ENCODE peak calls at places on chromosome 9, in seven cellular contexts. One of them, this sample, is unnamed.

GRCh38 chr9:126468141-126468825 is 141.7 kb downstream of the MVB12B start:
- DNase-seq in mesenchymal stem cell: no peak
- DNase-seq in lung: no peak
- DNase-seq in tibial artery: no peak
- DNase-seq in NT2/D1: no peak
- DNase-seq in SJSA1: no peak
- DNase-seq in CD8-positive, alpha-beta T cell: no peak
- DNase-seq in this sample: no peak

GRCh38 chr9:65403721-65404120 is 118.7 kb upstream of the FOXD4L5 start:
- DNase-seq in mesenchymal stem cell: no peak
- DNase-seq in lung: no peak
- DNase-seq in tibial artery: no peak
- DNase-seq in NT2/D1: no peak
- DNase-seq in SJSA1: no peak
- DNase-seq in CD8-positive, alpha-beta T cell: no peak
- DNase-seq in this sample: no peak

GRCh38 chr9:129161534-129161837 is 16.6 kb downstream of the IER5L start:
- DNase-seq in mesenchymal stem cell: no peak
- DNase-seq in lung: no peak
- DNase-seq in tibial artery: no peak
- DNase-seq in NT2/D1: no peak
- DNase-seq in SJSA1: no peak
- DNase-seq in CD8-positive, alpha-beta T cell: no peak
- DNase-seq in this sample: no peak

GRCh38 chr9:110582156-110582555 is 2.6 kb upstream of the SVEP1 start:
- DNase-seq in mesenchymal stem cell: peak; percentile 54
- DNase-seq in lung: no peak
- DNase-seq in tibial artery: no peak
- DNase-seq in NT2/D1: no peak
- DNase-seq in SJSA1: no peak
- DNase-seq in CD8-positive, alpha-beta T cell: no peak
- DNase-seq in this sample: peak; percentile 26

GRCh38 chr9:749712-750111 is 91.8 kb upstream of the DMRT1 start:
- DNase-seq in mesenchymal stem cell: no peak
- DNase-seq in lung: no peak
- DNase-seq in tibial artery: no peak
- DNase-seq in NT2/D1: no peak
- DNase-seq in SJSA1: no peak
- DNase-seq in CD8-positive, alpha-beta T cell: no peak
- DNase-seq in this sample: no peak

GRCh38 chr9:133346021-133346713 is 1.8 kb downstream of the MED22 start:
- DNase-seq in mesenchymal stem cell: no peak
- DNase-seq in lung: no peak
- DNase-seq in tibial artery: no peak
- DNase-seq in NT2/D1: no peak
- DNase-seq in SJSA1: no peak
- DNase-seq in CD8-positive, alpha-beta T cell: no peak
- DNase-seq in this sample: no peak

GRCh38 chr9:85995612-85996011 is 54.7 kb downstream of the NAA35 start:
- DNase-seq in mesenchymal stem cell: no peak
- DNase-seq in lung: no peak
- DNase-seq in tibial artery: no peak
- DNase-seq in NT2/D1: no peak
- DNase-seq in SJSA1: no peak
- DNase-seq in CD8-positive, alpha-beta T cell: no peak
- DNase-seq in this sample: no peak

GRCh38 chr9:101121836-101122399 is 93.4 kb downstream of the PLPPR1 start:
- DNase-seq in mesenchymal stem cell: no peak
- DNase-seq in lung: no peak
- DNase-seq in tibial artery: no peak
- DNase-seq in NT2/D1: no peak
- DNase-seq in SJSA1: no peak
- DNase-seq in CD8-positive, alpha-beta T cell: no peak
- DNase-seq in this sample: no peak

GRCh38 chr9:92208693-92209524 is 84.6 kb downstream of the IARS1 start:
- DNase-seq in mesenchymal stem cell: peak; percentile 47
- DNase-seq in lung: no peak
- DNase-seq in tibial artery: no peak
- DNase-seq in NT2/D1: no peak
- DNase-seq in SJSA1: no peak
- DNase-seq in CD8-positive, alpha-beta T cell: no peak
- DNase-seq in this sample: no peak

GRCh38 chr9:9847750-9848149 is 765.1 kb downstream of the PTPRD start:
- DNase-seq in mesenchymal stem cell: no peak
- DNase-seq in lung: no peak
- DNase-seq in tibial artery: no peak
- DNase-seq in NT2/D1: no peak
- DNase-seq in SJSA1: no peak
- DNase-seq in CD8-positive, alpha-beta T cell: no peak
- DNase-seq in this sample: no peak

GRCh38 chr9:124812401-124813016 is 35.6 kb downstream of the OLFML2A start:
- DNase-seq in mesenchymal stem cell: peak; percentile 95
- DNase-seq in lung: no peak
- DNase-seq in tibial artery: peak; percentile 57
- DNase-seq in NT2/D1: peak; percentile 56
- DNase-seq in SJSA1: peak; percentile 97
- DNase-seq in CD8-positive, alpha-beta T cell: no peak
- DNase-seq in this sample: peak; percentile 99

GRCh38 chr9:137171149-137172063 is at the start of gene TMEM210:
- DNase-seq in mesenchymal stem cell: no peak
- DNase-seq in lung: no peak
- DNase-seq in tibial artery: no peak
- DNase-seq in NT2/D1: no peak
- DNase-seq in SJSA1: no peak
- DNase-seq in CD8-positive, alpha-beta T cell: no peak
- DNase-seq in this sample: no peak

GRCh38 chr9:79764377-79764776 is 192.6 kb downstream of the TLE4 start:
- DNase-seq in mesenchymal stem cell: peak; percentile 92
- DNase-seq in lung: no peak
- DNase-seq in tibial artery: peak; percentile 21
- DNase-seq in NT2/D1: no peak
- DNase-seq in SJSA1: peak; percentile 83
- DNase-seq in CD8-positive, alpha-beta T cell: no peak
- DNase-seq in this sample: peak; percentile 84

GRCh38 chr9:106920701-106921283 is 57.8 kb downstream of the ZNF462 start:
- DNase-seq in mesenchymal stem cell: peak; percentile 29
- DNase-seq in lung: no peak
- DNase-seq in tibial artery: no peak
- DNase-seq in NT2/D1: no peak
- DNase-seq in SJSA1: peak; percentile 39
- DNase-seq in CD8-positive, alpha-beta T cell: no peak
- DNase-seq in this sample: no peak

GRCh38 chr9:134768332-134769083 is 112.1 kb upstream of the FCN2 start:
- DNase-seq in mesenchymal stem cell: no peak
- DNase-seq in lung: no peak
- DNase-seq in tibial artery: peak; percentile 32
- DNase-seq in NT2/D1: no peak
- DNase-seq in SJSA1: no peak
- DNase-seq in CD8-positive, alpha-beta T cell: no peak
- DNase-seq in this sample: no peak

GRCh38 chr9:100013573-100013972 is 85.2 kb downstream of the ERP44 start:
- DNase-seq in mesenchymal stem cell: no peak
- DNase-seq in lung: no peak
- DNase-seq in tibial artery: no peak
- DNase-seq in NT2/D1: no peak
- DNase-seq in SJSA1: no peak
- DNase-seq in CD8-positive, alpha-beta T cell: no peak
- DNase-seq in this sample: no peak

GRCh38 chr9:110261631-110262030 is 5.3 kb upstream of the TXN start:
- DNase-seq in mesenchymal stem cell: peak; percentile 38
- DNase-seq in lung: no peak
- DNase-seq in tibial artery: no peak
- DNase-seq in NT2/D1: no peak
- DNase-seq in SJSA1: no peak
- DNase-seq in CD8-positive, alpha-beta T cell: no peak
- DNase-seq in this sample: no peak

GRCh38 chr9:125106285-125106893 is 36.9 kb downstream of the SCAI start:
- DNase-seq in mesenchymal stem cell: no peak
- DNase-seq in lung: no peak
- DNase-seq in tibial artery: no peak
- DNase-seq in NT2/D1: no peak
- DNase-seq in SJSA1: no peak
- DNase-seq in CD8-positive, alpha-beta T cell: no peak
- DNase-seq in this sample: no peak

GRCh38 chr9:92035687-92036410 is 79.4 kb downstream of the SPTLC1 start:
- DNase-seq in mesenchymal stem cell: peak; percentile 94
- DNase-seq in lung: no peak
- DNase-seq in tibial artery: no peak
- DNase-seq in NT2/D1: no peak
- DNase-seq in SJSA1: no peak
- DNase-seq in CD8-positive, alpha-beta T cell: no peak
- DNase-seq in this sample: peak; percentile 67

GRCh38 chr9:70161414-70161732 is 97.4 kb upstream of the SMC5 start:
- DNase-seq in mesenchymal stem cell: peak; percentile 24
- DNase-seq in lung: no peak
- DNase-seq in tibial artery: no peak
- DNase-seq in NT2/D1: no peak
- DNase-seq in SJSA1: no peak
- DNase-seq in CD8-positive, alpha-beta T cell: no peak
- DNase-seq in this sample: no peak

GRCh38 chr9:134826336-134827246 is 54.0 kb upstream of the FCN2 start:
- DNase-seq in mesenchymal stem cell: no peak
- DNase-seq in lung: no peak
- DNase-seq in tibial artery: no peak
- DNase-seq in NT2/D1: no peak
- DNase-seq in SJSA1: no peak
- DNase-seq in CD8-positive, alpha-beta T cell: no peak
- DNase-seq in this sample: no peak

GRCh38 chr9:113967380-113967779 is 91.3 kb downstream of the ZNF618 start:
- DNase-seq in mesenchymal stem cell: no peak
- DNase-seq in lung: no peak
- DNase-seq in tibial artery: no peak
- DNase-seq in NT2/D1: no peak
- DNase-seq in SJSA1: no peak
- DNase-seq in CD8-positive, alpha-beta T cell: no peak
- DNase-seq in this sample: no peak

GRCh38 chr9:101400120-101400519 is 1.5 kb downstream of the ZNF189 start:
- DNase-seq in mesenchymal stem cell: peak; percentile 5
- DNase-seq in lung: no peak
- DNase-seq in tibial artery: no peak
- DNase-seq in NT2/D1: no peak
- DNase-seq in SJSA1: no peak
- DNase-seq in CD8-positive, alpha-beta T cell: no peak
- DNase-seq in this sample: no peak

GRCh38 chr9:34988218-34989055 is 1.1 kb upstream of the DNAJB5 start:
- DNase-seq in mesenchymal stem cell: no peak
- DNase-seq in lung: no peak
- DNase-seq in tibial artery: no peak
- DNase-seq in NT2/D1: no peak
- DNase-seq in SJSA1: no peak
- DNase-seq in CD8-positive, alpha-beta T cell: peak; percentile 70
- DNase-seq in this sample: no peak

GRCh38 chr9:89428901-89429890 is 68.7 kb downstream of the SEMA4D start:
- DNase-seq in mesenchymal stem cell: no peak
- DNase-seq in lung: no peak
- DNase-seq in tibial artery: no peak
- DNase-seq in NT2/D1: peak; percentile 33
- DNase-seq in SJSA1: no peak
- DNase-seq in CD8-positive, alpha-beta T cell: peak; percentile 85
- DNase-seq in this sample: no peak

GRCh38 chr9:115717711-115718173 is 435.8 kb upstream of the PAPPA start:
- DNase-seq in mesenchymal stem cell: peak; percentile 45
- DNase-seq in lung: no peak
- DNase-seq in tibial artery: no peak
- DNase-seq in NT2/D1: no peak
- DNase-seq in SJSA1: no peak
- DNase-seq in CD8-positive, alpha-beta T cell: no peak
- DNase-seq in this sample: no peak

GRCh38 chr9:113588936-113589335 is 125.4 kb downstream of the RGS3 start:
- DNase-seq in mesenchymal stem cell: no peak
- DNase-seq in lung: no peak
- DNase-seq in tibial artery: no peak
- DNase-seq in NT2/D1: no peak
- DNase-seq in SJSA1: no peak
- DNase-seq in CD8-positive, alpha-beta T cell: no peak
- DNase-seq in this sample: no peak

GRCh38 chr9:134413890-134414731 is 87.9 kb downstream of the RXRA start:
- DNase-seq in mesenchymal stem cell: peak; percentile 87
- DNase-seq in lung: peak; percentile 64
- DNase-seq in tibial artery: no peak
- DNase-seq in NT2/D1: no peak
- DNase-seq in SJSA1: peak; percentile 88
- DNase-seq in CD8-positive, alpha-beta T cell: no peak
- DNase-seq in this sample: peak; percentile 96

GRCh38 chr9:78707080-78707479 is 410.2 kb downstream of the PSAT1 start:
- DNase-seq in mesenchymal stem cell: no peak
- DNase-seq in lung: no peak
- DNase-seq in tibial artery: no peak
- DNase-seq in NT2/D1: no peak
- DNase-seq in SJSA1: no peak
- DNase-seq in CD8-positive, alpha-beta T cell: no peak
- DNase-seq in this sample: no peak
- H3K9me3 ChIP-seq in mesenchymal stem cell: no peaks in the 10 kb centered on the region
- H3K9me3 ChIP-seq in lung: no peaks in the 10 kb centered on the region
- H3K9me3 ChIP-seq in tibial artery: no peaks in the 10 kb centered on the region
- H3K9me3 ChIP-seq in NT2/D1: no peaks in the 10 kb centered on the region
- H3K9me3 ChIP-seq in SJSA1: peaks cover 6% of the 10 kb centered on the region
- H3K9me3 ChIP-seq in CD8-positive, alpha-beta T cell: no peaks in the 10 kb centered on the region
- H3K9me3 ChIP-seq in this sample: no peaks in the 10 kb centered on the region

GRCh38 chr9:87610200-87611155 is 112.8 kb downstream of the DAPK1 start:
- DNase-seq in mesenchymal stem cell: no peak
- DNase-seq in lung: no peak
- DNase-seq in tibial artery: no peak
- DNase-seq in NT2/D1: no peak
- DNase-seq in SJSA1: peak; percentile 33
- DNase-seq in CD8-positive, alpha-beta T cell: no peak
- DNase-seq in this sample: no peak
- H3K36me3 ChIP-seq in mesenchymal stem cell: peaks cover 17% of the 10 kb centered on the region
- H3K36me3 ChIP-seq in lung: no peaks in the 10 kb centered on the region
- H3K36me3 ChIP-seq in tibial artery: no peaks in the 10 kb centered on the region
- H3K36me3 ChIP-seq in NT2/D1: peaks cover 46% of the 10 kb centered on the region
- H3K36me3 ChIP-seq in SJSA1: peaks cover 83% of the 10 kb centered on the region
- H3K36me3 ChIP-seq in CD8-positive, alpha-beta T cell: no peaks in the 10 kb centered on the region
- H3K36me3 ChIP-seq in this sample: peaks cover 77% of the 10 kb centered on the region

DNA sequence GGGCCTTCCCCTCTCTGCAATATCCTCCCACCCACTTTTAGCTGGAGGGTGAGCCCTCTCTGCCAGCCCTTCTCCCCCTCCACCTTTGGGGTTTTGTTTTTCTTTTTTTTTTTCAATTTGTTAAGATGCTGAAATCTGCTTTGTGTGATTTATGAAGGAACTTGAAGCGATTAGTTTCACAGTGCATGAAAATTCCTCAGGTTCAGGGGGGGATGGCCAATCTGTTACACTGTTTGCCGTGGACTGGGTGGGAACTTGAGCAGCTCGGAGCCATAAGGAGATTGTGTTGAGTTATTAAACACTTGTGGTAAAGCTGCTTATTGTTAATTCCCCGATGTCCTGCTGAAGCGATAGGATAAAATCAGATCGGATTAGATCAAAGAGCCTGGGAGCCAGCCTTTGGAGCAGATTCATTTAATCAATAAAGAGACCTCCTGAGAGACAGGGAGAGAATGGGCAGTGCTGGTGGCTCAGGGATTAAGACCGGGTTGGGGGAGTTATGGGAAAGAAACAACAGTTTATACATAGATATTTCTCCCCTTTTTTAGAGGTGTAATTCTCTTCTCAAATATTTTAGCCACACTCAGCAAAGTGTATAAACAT is 105.9 kb upstream of the SPATA31D4 start:
- DNase-seq in mesenchymal stem cell: no peak
- DNase-seq in lung: no peak
- DNase-seq in tibial artery: no peak
- DNase-seq in NT2/D1: no peak
- DNase-seq in SJSA1: peak; percentile 13
- DNase-seq in CD8-positive, alpha-beta T cell: no peak
- DNase-seq in this sample: no peak
- H3K9me3 ChIP-seq in mesenchymal stem cell: no peaks in the 10 kb centered on the region
- H3K9me3 ChIP-seq in lung: no peaks in the 10 kb centered on the region
- H3K9me3 ChIP-seq in tibial artery: no peaks in the 10 kb centered on the region
- H3K9me3 ChIP-seq in NT2/D1: no peaks in the 10 kb centered on the region
- H3K9me3 ChIP-seq in SJSA1: no peaks in the 10 kb centered on the region
- H3K9me3 ChIP-seq in CD8-positive, alpha-beta T cell: no peaks in the 10 kb centered on the region
- H3K9me3 ChIP-seq in this sample: no peaks in the 10 kb centered on the region

GRCh38 chr9:81894891-81895290 is 33.3 kb upstream of the SPATA31D4 start:
- DNase-seq in mesenchymal stem cell: no peak
- DNase-seq in lung: no peak
- DNase-seq in tibial artery: no peak
- DNase-seq in NT2/D1: no peak
- DNase-seq in SJSA1: no peak
- DNase-seq in CD8-positive, alpha-beta T cell: no peak
- DNase-seq in this sample: no peak
- H3K36me3 ChIP-seq in mesenchymal stem cell: no peaks in the 10 kb centered on the region
- H3K36me3 ChIP-seq in lung: no peaks in the 10 kb centered on the region
- H3K36me3 ChIP-seq in tibial artery: no peaks in the 10 kb centered on the region
- H3K36me3 ChIP-seq in NT2/D1: no peaks in the 10 kb centered on the region
- H3K36me3 ChIP-seq in SJSA1: no peaks in the 10 kb centered on the region
- H3K36me3 ChIP-seq in CD8-positive, alpha-beta T cell: no peaks in the 10 kb centered on the region
- H3K36me3 ChIP-seq in this sample: no peaks in the 10 kb centered on the region

This sample was measured in MG63.